ENCODE peak calls at places on chromosome 21, in nine cellular contexts. U, R, T, F, K, H, I, P and Q are unnamed samples.

GRCh38 chr21:42579456-42580075 is 65.9 kb downstream of the SLC37A1 start:
- DNase-seq in U (no peak), R (no peak), T (no peak), F (no peak), K (no peak), H (no peak), I (peak; percentile 77), P (no peak), Q (no peak)

GRCh38 chr21:42536601-42537000 is 22.9 kb downstream of the SLC37A1 start:
- DNase-seq in U (no peak), R (no peak), T (no peak), F (no peak), K (no peak), H (no peak), I (peak; percentile 41), P (no peak), Q (no peak)

GRCh38 chr21:42580793-42581201 is 67.1 kb downstream of the SLC37A1 start:
- DNase-seq in U (no peak), R (no peak), T (no peak), F (no peak), K (no peak), H (no peak), I (peak; percentile 65), P (no peak), Q (no peak)

GRCh38 chr21:44943005-44943685 is 3.3 kb downstream of the SLX9 start:
- DNase-seq in U (no peak), R (no peak), T (no peak), F (no peak), K (no peak), H (no peak), I (peak; percentile 47), P (peak; percentile 14), Q (no peak)

GRCh38 chr21:45748593-45748992 is 105.1 kb downstream of the PCBP3 start:
- DNase-seq in U (no peak), R (no peak), T (no peak), F (no peak), K (no peak), H (no peak), I (peak; percentile 79), P (no peak), Q (no peak)

GRCh38 chr21:36788116-36788515 is 89.2 kb downstream of the SIM2 start:
- DNase-seq in U (no peak), R (no peak), T (no peak), F (no peak), K (no peak), H (no peak), I (peak; percentile 83), P (no peak), Q (no peak)

GRCh38 chr21:46146856-46147255 is 8.5 kb downstream of the FTCD start:
- DNase-seq in U (no peak), R (no peak), T (peak; percentile 12), F (no peak), K (no peak), H (no peak), I (peak; percentile 68), P (no peak), Q (no peak)

GRCh38 chr21:28133116-28133515 is 859.6 kb downstream of the LTN1 start:
- DNase-seq in U (no peak), R (no peak), T (no peak), F (no peak), K (no peak), H (no peak), I (no peak), P (no peak), Q (no peak)

GRCh38 chr21:33059319-33059894 is 10.5 kb upstream of the OLIG1 start:
- DNase-seq in U (no peak), R (no peak), T (no peak), F (no peak), K (no peak), H (no peak), I (no peak), P (no peak), Q (no peak)

GRCh38 chr21:44666401-44667320 is at the start of gene KRTAP12-2:
- DNase-seq in U (no peak), R (no peak), T (no peak), F (no peak), K (no peak), H (no peak), I (peak; percentile 65), P (no peak), Q (no peak)

GRCh38 chr21:39120876-39121599 is 62.2 kb downstream of the PSMG1 start:
- DNase-seq in U (no peak), R (no peak), T (no peak), F (no peak), K (no peak), H (peak; percentile 33), I (no peak), P (no peak), Q (no peak)

GRCh38 chr21:30104246-30104645 is 62.4 kb downstream of the CLDN17 start:
- DNase-seq in U (no peak), R (no peak), T (no peak), F (no peak), K (no peak), H (no peak), I (no peak), P (no peak), Q (no peak)

GRCh38 chr21:45818904-45819285 is 162.7 kb upstream of the COL6A1 start:
- DNase-seq in U (no peak), R (no peak), T (no peak), F (no peak), K (peak; percentile 87), H (no peak), I (peak; percentile 60), P (no peak), Q (peak; percentile 91)

GRCh38 chr21:43369124-43369523 is 57.8 kb downstream of the SIK1 start:
- DNase-seq in U (no peak), R (no peak), T (no peak), F (no peak), K (no peak), H (no peak), I (peak; percentile 94), P (peak; percentile 59), Q (no peak)